ENCODE peak calls at places on chromosome 1, in seven cellular contexts. F is NCI-H82, D is NCI-H510A, L is caudate nucleus, O is RWPE1, J is esophagus squamous epithelium, U is NCI-H2029 treated with DMSO at 0.1 percent for 48 hours. W is an unnamed sample.
A peak's percentile ranks its signal among the peaks of the same experiment; 100 is the strongest.

GRCh38 chr1:155933591-155934096 is 569 bp downstream of the KHDC4 start:
- DNase-seq in D (no peak), J (no peak), U (no peak), O (no peak), F (peak; percentile 49), L (no peak), W (no peak)

GRCh38 chr1:39733161-39733560 is 5.5 kb upstream of the PPIE start:
- DNase-seq in D (peak; percentile 96), L (peak; percentile 81), F (no peak), J (no peak), U (no peak), O (peak; percentile 11), W (no peak)

GRCh38 chr1:224411766-224412165 is 22.8 kb downstream of the WDR26 start:
- DNase-seq in U (no peak), L (no peak), O (no peak), J (no peak), D (no peak), F (no peak), W (no peak)

GRCh38 chr1:216750031-216750627 is 26.9 kb upstream of the ESRRG start:
- DNase-seq in J (no peak), O (peak; percentile 34), U (peak; percentile 24), D (peak; percentile 8), L (peak; percentile 62), F (peak; percentile 91), W (no peak)

GRCh38 chr1:8070381-8070811 is 44.3 kb upstream of the ERRFI1 start:
- DNase-seq in O (no peak), L (no peak), D (peak; percentile 99), F (no peak), U (peak; percentile 16), J (no peak), W (no peak)

GRCh38 chr1:23251812-23252211 is 34.5 kb upstream of the HTR1D start:
- DNase-seq in D (no peak), J (no peak), O (no peak), U (no peak), F (no peak), L (no peak), W (no peak)

GRCh38 chr1:151773698-151774097 is 10.4 kb upstream of the MRPL9 start:
- DNase-seq in L (peak; percentile 53), J (no peak), F (no peak), O (peak; percentile 87), U (no peak), D (no peak), W (no peak)

GRCh38 chr1:206842851-206843250 is 22.6 kb upstream of the IL20 start:
- DNase-seq in L (no peak), D (no peak), O (no peak), J (no peak), U (no peak), F (no peak), W (no peak)

GRCh38 chr1:3290915-3291314 is 163.6 kb upstream of the ARHGEF16 start:
- DNase-seq in J (no peak), D (no peak), O (no peak), L (no peak), F (no peak), U (no peak), W (no peak)

GRCh38 chr1:158527190-158527815 is 26.9 kb downstream of the OR6Y1 start:
- DNase-seq in D (peak; percentile 19), U (peak; percentile 26), F (peak; percentile 58), J (no peak), L (no peak), O (peak; percentile 20), W (peak; percentile 63)

GRCh38 chr1:95265106-95265505 is 31.1 kb downstream of the RWDD3 start:
- DNase-seq in O (no peak), D (no peak), F (no peak), L (no peak), U (no peak), J (no peak), W (no peak)

GRCh38 chr1:233172201-233172600 is 123.3 kb downstream of the PCNX2 start:
- DNase-seq in O (no peak), U (no peak), F (peak; percentile 42), L (no peak), J (no peak), D (no peak), W (peak; percentile 52)

GRCh38 chr1:56255516-56256181 is 323.7 kb downstream of the PLPP3 start:
- DNase-seq in O (no peak), U (no peak), F (no peak), D (no peak), L (no peak), J (no peak), W (no peak)

GRCh38 chr1:210394281-210394798 is 65.6 kb downstream of the HHAT start:
- DNase-seq in F (no peak), O (no peak), L (no peak), J (no peak), D (no peak), U (no peak), W (no peak)

GRCh38 chr1:202149566-202149965 is 5.0 kb upstream of the ARL8A start:
- DNase-seq in J (no peak), D (no peak), O (no peak), U (no peak), F (no peak), L (no peak), W (no peak)

GRCh38 chr1:26239936-26240335 is 5.9 kb downstream of the CEP85 start:
- DNase-seq in J (no peak), D (no peak), O (no peak), U (no peak), F (no peak), L (no peak), W (no peak)

GRCh38 chr1:68232354-68233148 is at the start of gene WLS:
- DNase-seq in D (peak; percentile 85), F (peak; percentile 94), O (peak; percentile 67), J (no peak), L (peak; percentile 63), U (peak; percentile 53), W (peak; percentile 47)

GRCh38 chr1:30757196-30757949 is at the start of gene LAPTM5:
- DNase-seq in U (no peak), O (no peak), J (no peak), F (no peak), L (no peak), D (no peak), W (no peak)

GRCh38 chr1:53705446-53706096 is 33.4 kb downstream of the GLIS1 start:
- DNase-seq in F (peak; percentile 83), J (no peak), D (no peak), O (no peak), U (no peak), L (no peak), W (no peak)

GRCh38 chr1:85465099-85465790 is at the start of gene DDAH1:
- DNase-seq in J (no peak), U (peak; percentile 66), D (peak; percentile 96), O (peak; percentile 54), F (peak; percentile 80), L (peak; percentile 63), W (peak; percentile 55)

GRCh38 chr1:116540088-116540487 is 30.7 kb downstream of the CD58 start:
- DNase-seq in L (no peak), J (no peak), F (no peak), O (no peak), D (no peak), U (no peak), W (no peak)

GRCh38 chr1:22208265-22208972 is 65.5 kb upstream of the WNT4 start:
- DNase-seq in J (no peak), F (peak; percentile 99), U (no peak), L (no peak), O (no peak), D (no peak), W (no peak)

GRCh38 chr1:185453496-185454192 is 136.6 kb upstream of the IVNS1ABP start:
- DNase-seq in J (no peak), D (no peak), O (no peak), U (no peak), L (no peak), F (no peak), W (peak; percentile 89)

GRCh38 chr1:18899363-18900049 is 2.8 kb downstream of the ALDH4A1 start:
- DNase-seq in L (no peak), D (no peak), U (no peak), J (no peak), O (no peak), F (no peak), W (no peak)

GRCh38 chr1:64546018-64546417 is 76.1 kb downstream of the CACHD1 start:
- DNase-seq in F (peak; percentile 18), L (no peak), O (no peak), U (no peak), J (no peak), D (no peak), W (no peak)

GRCh38 chr1:61293197-61293596 is 210.8 kb downstream of the NFIA start:
- DNase-seq in U (no peak), F (no peak), D (no peak), O (peak; percentile 44), J (no peak), L (no peak), W (no peak)

GRCh38 chr1:29249170-29249691 is 12.9 kb downstream of the PTPRU start:
- DNase-seq in D (no peak), J (no peak), U (no peak), O (no peak), L (no peak), F (peak; percentile 60), W (no peak)

GRCh38 chr1:29235955-29236742 is at the start of gene PTPRU:
- DNase-seq in F (peak; percentile 87), O (peak; percentile 82), L (peak; percentile 56), U (no peak), J (no peak), D (peak; percentile 48), W (peak; percentile 53)

GRCh38 chr1:97668945-97669344 is 251.9 kb downstream of the DPYD start:
- DNase-seq in U (no peak), O (peak; percentile 25), J (no peak), L (no peak), D (no peak), F (peak; percentile 81), W (peak; percentile 4)

GRCh38 chr1:152166966-152167365 is 7.9 kb upstream of the RPTN start:
- DNase-seq in U (no peak), F (no peak), O (no peak), J (no peak), L (no peak), D (no peak), W (no peak)

GRCh38 chr1:66711420-66711819 is 40.8 kb upstream of the DYNLT5 start:
- DNase-seq in F (peak; percentile 64), D (no peak), J (no peak), L (no peak), O (no peak), U (no peak), W (peak; percentile 3)

GRCh38 chr1:13703558-13704485 is 3.8 kb downstream of the PRDM2 start:
- DNase-seq in F (no peak), J (no peak), L (no peak), O (no peak), D (no peak), U (no peak), W (no peak)

W was measured in A549.